ENCODE peak calls at places on chromosomes 6 and 20, in five cellular contexts. Z is NCI-H1694, Y is OCI-LY7, O is dermis blood vessel endothelial cell, E is ACHN. U is an unnamed sample.

GRCh38 chr6:139354177-139354576 is 20.3 kb downstream of the CITED2 start:
- DNase-seq in O (no peak), E (no peak), Y (no peak), Z (no peak), U (no peak)

GRCh38 chr6:32603888-32604287 is 14.2 kb upstream of the HLA-DRB1 start:
- DNase-seq in Y (no peak), Z (no peak), O (no peak), E (no peak), U (no peak)

GRCh38 chr6:138237463-138237862 is 19.2 kb upstream of the PBOV1 start:
- DNase-seq in Z (no peak), Y (no peak), E (no peak), O (no peak), U (no peak)

GRCh38 chr6:127971945-127972391 is 71.1 kb upstream of the THEMIS start:
- DNase-seq in E (peak), Y (no peak), Z (no peak), O (peak), U (peak)

GRCh38 chr6:30802731-30803130 is 58.4 kb upstream of the IER3 start:
- DNase-seq in E (no peak), O (no peak), Y (no peak), Z (no peak), U (no peak)

GRCh38 chr6:2381872-2382661 is 136.7 kb upstream of the GMDS start:
- DNase-seq in Y (no peak), O (no peak), E (no peak), Z (no peak), U (no peak)

GRCh38 chr6:159788276-159788675 is 1.1 kb downstream of the TCP1 start:
- DNase-seq in E (no peak), Y (peak), Z (no peak), O (peak), U (no peak)

GRCh38 chr6:141808662-141809061 is 324.1 kb upstream of the GJE1 start:
- DNase-seq in O (no peak), Y (no peak), E (no peak), Z (no peak), U (no peak)

GRCh38 chr20:19758888-19759331 is 852 bp downstream of the RIN2 start:
- DNase-seq in Y (no peak), Z (peak), O (peak), E (no peak), U (no peak)

GRCh38 chr6:129866256-129866655 is 5.1 kb upstream of the TMEM244 start:
- DNase-seq in E (no peak), Z (no peak), Y (no peak), O (no peak), U (no peak)

GRCh38 chr6:156556830-156557229 is 220.3 kb upstream of the ARID1B start:
- DNase-seq in O (no peak), Z (no peak), Y (no peak), E (no peak), U (no peak)

GRCh38 chr6:35586542-35586941 is 73.8 kb upstream of the TULP1 start:
- DNase-seq in Z (no peak), Y (no peak), E (no peak), O (no peak), U (no peak)

GRCh38 chr6:118377711-118378414 is 170.2 kb upstream of the PLN start:
- DNase-seq in O (no peak), E (no peak), Z (no peak), Y (no peak), U (no peak)